ENCODE peak calls at places on chromosomes 3 and 15, in ten cellular contexts. C is OCI-LY7; F is psoas muscle; S is left ventricle myocardium inferior; Z is GM23338; A is IMR-90; Q is thoracic aorta; L is Panc1; I is mucosa of descending colon; M is CD4-positive, CD25-positive, alpha-beta regulatory T cell. U is an unnamed sample.

GRCh38 chr15:50145451-50145872 is 26.4 kb upstream of the ATP8B4 start:
- DNase-seq in F (no peak), Z (peak; percentile 85), L (peak; percentile 45), C (peak; percentile 60), I (peak; percentile 24), Q (no peak), A (peak; percentile 88), M (peak; percentile 40), S (no peak), U (no peak)

GRCh38 chr15:50740955-50741354 is 24.6 kb downstream of the SPPL2A start:
- DNase-seq in I (no peak), A (no peak), M (no peak), Q (no peak), F (no peak), L (no peak), S (no peak), Z (no peak), C (no peak), U (no peak)

GRCh38 chr15:79004336-79004735 is 59.5 kb upstream of the CTSH start:
- DNase-seq in I (no peak), L (no peak), M (no peak), C (peak; percentile 93), A (peak; percentile 87), F (no peak), Z (peak; percentile 68), Q (no peak), S (no peak), U (no peak)

GRCh38 chr3:29465836-29466235 is 185.0 kb downstream of the RBMS3 start:
- DNase-seq in M (no peak), S (no peak), I (no peak), L (no peak), F (no peak), C (no peak), Z (no peak), Q (no peak), A (peak; percentile 82), U (no peak)

GRCh38 chr15:74723754-74724334 is 1.5 kb downstream of the CYP1A1 start:
- DNase-seq in F (no peak), M (peak; percentile 29), C (peak; percentile 54), Q (no peak), L (peak; percentile 32), I (peak; percentile 34), Z (peak; percentile 93), S (no peak), A (peak; percentile 46), U (no peak)

GRCh38 chr3:65678480-65678879 is 360.2 kb downstream of the MAGI1 start:
- DNase-seq in L (no peak), S (no peak), C (no peak), Q (no peak), M (no peak), Z (no peak), I (no peak), A (no peak), F (no peak), U (no peak)

GRCh38 chr3:150545419-150546225 is 674 bp downstream of the SERP1 start:
- DNase-seq in M (no peak), F (no peak), Z (peak; percentile 43), L (no peak), Q (peak; percentile 9), I (peak; percentile 63), C (peak; percentile 71), S (peak; percentile 54), A (no peak), U (no peak)

GRCh38 chr15:49645937-49646336 is 25.1 kb downstream of the DTWD1 start:
- DNase-seq in I (peak; percentile 21), A (peak; percentile 81), C (no peak), F (peak; percentile 21), M (no peak), Q (no peak), L (no peak), Z (no peak), S (no peak), U (peak; percentile 25)

GRCh38 chr15:39181348-39181747 is 399.5 kb upstream of the THBS1 start:
- DNase-seq in F (no peak), A (no peak), C (no peak), L (no peak), I (no peak), S (no peak), Q (no peak), M (no peak), Z (no peak), U (no peak)

GRCh38 chr15:39188314-39188713 is 392.6 kb upstream of the THBS1 start:
- DNase-seq in Q (no peak), I (no peak), C (no peak), M (no peak), Z (no peak), L (no peak), F (no peak), S (no peak), A (no peak), U (no peak)

GRCh38 chr15:39183177-39183881 is 397.6 kb upstream of the THBS1 start:
- DNase-seq in I (no peak), A (no peak), F (no peak), C (no peak), S (no peak), L (no peak), M (no peak), Q (no peak), Z (no peak), U (no peak)

GRCh38 chr15:39181901-39182300 is 399.0 kb upstream of the THBS1 start:
- DNase-seq in A (peak; percentile 55), S (no peak), C (no peak), F (no peak), L (no peak), I (no peak), Z (no peak), Q (no peak), M (no peak), U (no peak)

DNA sequence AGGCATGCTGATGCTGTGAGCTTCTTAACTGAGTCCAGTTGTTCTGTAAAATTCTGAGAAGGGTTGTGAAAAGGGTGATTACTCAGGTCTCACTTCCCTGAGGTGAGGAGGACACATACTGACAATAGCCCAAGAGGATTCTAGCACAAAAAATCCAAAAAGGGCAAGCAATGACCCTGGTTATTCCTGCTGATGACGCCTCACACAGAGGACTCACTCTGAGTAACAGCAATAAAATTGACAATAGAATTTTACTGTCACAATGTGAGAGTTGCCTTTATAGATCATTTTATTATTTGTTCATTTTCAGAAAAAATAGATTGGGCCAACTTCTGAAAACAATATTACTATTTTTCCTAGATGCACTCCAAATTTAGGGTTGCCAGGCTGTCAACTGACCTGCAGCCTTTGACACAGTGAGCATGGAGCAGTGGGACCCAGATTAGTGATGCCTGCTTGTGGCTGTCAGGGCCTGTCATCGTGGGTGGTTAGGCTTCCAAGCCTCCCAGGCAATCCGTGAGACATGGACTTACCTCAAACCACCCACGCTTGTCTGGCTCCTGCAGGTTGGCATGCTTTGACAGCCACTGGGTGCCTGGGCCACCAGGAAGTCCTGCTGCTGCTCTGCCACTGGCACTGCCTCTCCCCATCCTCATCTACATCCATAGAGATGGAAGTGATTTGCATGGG is 396.0 kb upstream of the THBS1 start:
- DNase-seq in A (no peak), F (no peak), I (no peak), C (no peak), S (no peak), M (no peak), Z (no peak), L (no peak), Q (no peak), U (no peak)
- H3K4me1 ChIP-seq in A (peaks cover 16% of the 10 kb centered on the region), F (no peaks in the 10 kb centered on the region), I (peaks cover 8% of the 10 kb centered on the region), C (no peaks in the 10 kb centered on the region), S (peaks cover 10% of the 10 kb centered on the region), M (no peaks in the 10 kb centered on the region), Z (no peaks in the 10 kb centered on the region), L (no peaks in the 10 kb centered on the region), Q (no peaks in the 10 kb centered on the region), U (peaks cover 24% of the 10 kb centered on the region)

GRCh38 chr3:50169858-50170257 is 14.7 kb downstream of the SEMA3F start:
- DNase-seq in Z (no peak), I (no peak), M (no peak), L (no peak), C (no peak), Q (no peak), S (no peak), F (no peak), A (no peak), U (no peak)
- H3K4me1 ChIP-seq in Z (peaks cover 28% of the 10 kb centered on the region), I (peaks cover 28% of the 10 kb centered on the region), M (no peaks in the 10 kb centered on the region), L (peaks cover 80% of the 10 kb centered on the region), C (no peaks in the 10 kb centered on the region), Q (peaks cover 58% of the 10 kb centered on the region), S (peaks cover 84% of the 10 kb centered on the region), F (peaks cover 81% of the 10 kb centered on the region), A (peaks cover 41% of the 10 kb centered on the region), U (peaks cover 17% of the 10 kb centered on the region)

GRCh38 chr3:50241163-50241562 is 5.2 kb downstream of the GNAI2 start:
- DNase-seq in Q (no peak), Z (peak; percentile 99), I (no peak), F (no peak), A (no peak), L (no peak), C (no peak), S (no peak), M (no peak), U (peak; percentile 60)

GRCh38 chr3:50245251-50245745 is 9.3 kb downstream of the GNAI2 start:
- DNase-seq in Q (no peak), Z (no peak), A (no peak), C (no peak), S (no peak), F (no peak), L (no peak), I (no peak), M (no peak), U (no peak)

GRCh38 chr3:50242371-50242770 is 6.4 kb downstream of the GNAI2 start:
- DNase-seq in A (no peak), F (no peak), Z (no peak), C (no peak), M (no peak), S (no peak), L (no peak), Q (no peak), I (no peak), U (no peak)

GRCh38 chr3:50243552-50243895 is 7.5 kb downstream of the GNAI2 start:
- DNase-seq in A (no peak), M (no peak), C (no peak), L (no peak), Z (no peak), F (no peak), Q (no peak), S (no peak), I (no peak), U (no peak)

DNA sequence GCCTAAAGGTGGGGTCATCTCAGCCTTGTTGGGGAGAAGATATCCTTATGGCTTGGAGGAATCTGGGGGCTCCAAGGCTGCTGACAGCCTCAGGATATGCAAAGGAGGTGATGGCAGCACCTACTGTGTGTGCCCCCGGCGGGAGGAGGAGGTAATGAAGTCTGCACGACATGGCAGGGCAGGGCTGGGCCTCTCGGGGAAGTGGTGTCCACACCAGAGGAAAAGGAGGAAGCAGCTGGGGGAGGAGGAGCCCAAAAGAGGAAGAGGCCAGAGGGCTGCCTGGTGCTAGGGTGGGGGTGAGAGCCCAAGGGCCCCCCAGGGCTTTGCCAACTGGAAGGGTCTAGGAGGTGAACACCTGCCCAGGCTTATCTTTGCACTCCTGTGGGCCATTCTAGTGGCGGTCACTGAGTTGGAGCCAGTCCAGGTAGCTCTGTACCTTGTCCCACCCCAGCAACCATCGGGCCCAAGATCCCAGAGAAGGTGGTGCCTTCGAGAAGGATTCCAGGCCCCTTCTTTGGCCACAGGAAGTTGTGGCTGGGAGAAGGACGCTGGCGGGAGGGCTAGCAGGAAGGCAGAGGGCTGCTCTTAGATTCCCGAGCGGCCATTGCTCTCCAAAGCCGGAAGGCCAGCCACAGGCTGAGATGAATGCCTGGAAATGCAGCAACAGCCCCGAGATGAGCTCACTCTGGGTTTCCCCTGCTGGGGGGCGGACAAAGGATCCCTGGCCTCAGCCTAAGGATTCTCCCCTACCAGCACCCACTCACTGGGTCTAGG is 7.0 kb downstream of the GNAI2 start:
- DNase-seq in A (peak; percentile 72), F (peak; percentile 62), S (peak; percentile 74), I (peak; percentile 52), Q (no peak), L (no peak), Z (peak; percentile 60), C (peak; percentile 68), M (no peak), U (no peak)
- H3K4me1 ChIP-seq in A (peaks cover 56% of the 10 kb centered on the region), F (peaks cover 47% of the 10 kb centered on the region), S (peaks cover 100% of the 10 kb centered on the region), I (peaks cover 69% of the 10 kb centered on the region), Q (peaks cover 99% of the 10 kb centered on the region), L (peaks cover 60% of the 10 kb centered on the region), Z (peaks cover 75% of the 10 kb centered on the region), C (peaks cover 85% of the 10 kb centered on the region), M (peaks cover 100% of the 10 kb centered on the region), U (peaks cover 12% of the 10 kb centered on the region)

GRCh38 chr3:71447197-71447596 is 136.3 kb downstream of the FOXP1 start:
- DNase-seq in A (no peak), C (no peak), L (no peak), S (no peak), Q (no peak), Z (no peak), I (no peak), M (no peak), F (no peak), U (no peak)

GRCh38 chr3:71447803-71448202 is 135.7 kb downstream of the FOXP1 start:
- DNase-seq in Q (no peak), Z (no peak), I (no peak), C (no peak), A (peak; percentile 46), L (no peak), M (no peak), S (no peak), F (no peak), U (no peak)

GRCh38 chr3:71451812-71452211 is 131.7 kb downstream of the FOXP1 start:
- DNase-seq in M (peak; percentile 39), L (no peak), C (peak; percentile 57), Z (no peak), S (no peak), Q (no peak), F (no peak), A (no peak), I (no peak), U (no peak)

GRCh38 chr3:71450985-71451560 is 132.5 kb downstream of the FOXP1 start:
- DNase-seq in I (no peak), F (no peak), Q (no peak), A (peak; percentile 18), M (no peak), Z (no peak), S (no peak), L (no peak), C (peak; percentile 47), U (no peak)

GRCh38 chr3:71450162-71450561 is 133.4 kb downstream of the FOXP1 start:
- DNase-seq in I (peak; percentile 55), F (no peak), Q (no peak), M (no peak), C (peak; percentile 36), A (no peak), S (no peak), L (no peak), Z (no peak), U (no peak)
- H3K4me1 ChIP-seq in I (peaks cover 28% of the 10 kb centered on the region), F (peaks cover 28% of the 10 kb centered on the region), Q (peaks cover 19% of the 10 kb centered on the region), M (peaks cover 96% of the 10 kb centered on the region), C (peaks cover 100% of the 10 kb centered on the region), A (peaks cover 20% of the 10 kb centered on the region), S (peaks cover 39% of the 10 kb centered on the region), L (no peaks in the 10 kb centered on the region), Z (peaks cover 4% of the 10 kb centered on the region), U (peaks cover 15% of the 10 kb centered on the region)